ENCODE peak calls at places on chromosomes 6 and 20, in nine cellular contexts. I, M, P, O, L, R, A, U and C are unnamed samples.
A peak's percentile ranks its signal among the peaks of the same experiment; 100 is the strongest.

GRCh38 chr20:45798935-45799642 is 7.3 kb downstream of the DNTTIP1 start:
- DNase-seq in I (no peak), M (peak; percentile 70), P (peak; percentile 87), O (peak; percentile 90), L (peak; percentile 57), R (peak; percentile 75), A (peak; percentile 42), U (peak; percentile 31), C (peak; percentile 71)

GRCh38 chr6:28635547-28636158 is 110.0 kb downstream of the GPX5 start:
- DNase-seq in I (no peak), M (peak; percentile 4), P (no peak), O (peak; percentile 66), L (no peak), R (no peak), A (no peak), U (no peak), C (no peak)

GRCh38 chr6:137840252-137840651 is 26.8 kb upstream of the TNFAIP3 start:
- DNase-seq in I (no peak), M (no peak), P (no peak), O (no peak), L (no peak), R (no peak), A (no peak), U (no peak), C (no peak)

GRCh38 chr6:44035621-44036020 is 91.6 kb downstream of the MRPL14 start:
- DNase-seq in I (no peak), M (peak; percentile 70), P (no peak), O (peak; percentile 28), L (no peak), R (no peak), A (peak; percentile 40), U (no peak), C (no peak)

GRCh38 chr6:26240157-26240980 is 124.6 kb upstream of the BTN3A2 start:
- DNase-seq in I (peak; percentile 79), M (peak; percentile 73), P (no peak), O (peak; percentile 54), L (peak; percentile 85), R (no peak), A (peak; percentile 93), U (no peak), C (peak; percentile 99)

GRCh38 chr6:73747293-73747692 is 51.3 kb downstream of the CD109 start:
- DNase-seq in I (no peak), M (no peak), P (peak; percentile 42), O (no peak), L (no peak), R (no peak), A (no peak), U (no peak), C (no peak)

GRCh38 chr20:24389686-24390085 is 79.7 kb upstream of the SYNDIG1 start:
- DNase-seq in I (no peak), M (no peak), P (no peak), O (no peak), L (no peak), R (peak; percentile 96), A (no peak), U (no peak), C (no peak)

GRCh38 chr6:148565931-148566663 is 180.7 kb upstream of the UST start:
- DNase-seq in I (peak; percentile 99), M (peak; percentile 97), P (no peak), O (no peak), L (peak; percentile 93), R (no peak), A (peak; percentile 97), U (no peak), C (no peak)

GRCh38 chr6:22149081-22149480 is 147.8 kb downstream of the PRL start:
- DNase-seq in I (no peak), M (no peak), P (no peak), O (no peak), L (no peak), R (peak; percentile 54), A (no peak), U (no peak), C (no peak)

GRCh38 chr6:155001482-155001881 is 6.4 kb downstream of the TIAM2 start:
- DNase-seq in I (peak; percentile 46), M (no peak), P (no peak), O (no peak), L (no peak), R (no peak), A (peak; percentile 47), U (no peak), C (no peak)

GRCh38 chr6:158536084-158536890 is 23.6 kb upstream of the TMEM181 start:
- DNase-seq in I (peak; percentile 47), M (peak; percentile 65), P (peak; percentile 65), O (peak; percentile 95), L (peak; percentile 64), R (peak; percentile 49), A (peak; percentile 65), U (peak; percentile 87), C (peak; percentile 92)

GRCh38 chr6:18359237-18359885 is 27.8 kb upstream of the RNF144B start:
- DNase-seq in I (no peak), M (no peak), P (peak; percentile 90), O (no peak), L (no peak), R (no peak), A (no peak), U (no peak), C (no peak)

GRCh38 chr6:30814137-30815084 is 69.9 kb upstream of the DDR1 start:
- DNase-seq in I (peak; percentile 81), M (peak; percentile 83), P (no peak), O (peak; percentile 71), L (peak; percentile 92), R (no peak), A (peak; percentile 84), U (no peak), C (peak; percentile 79)

GRCh38 chr6:42028234-42029061 is 21.9 kb upstream of the TAF8 start:
- DNase-seq in I (peak; percentile 85), M (peak; percentile 38), P (no peak), O (peak; percentile 81), L (peak; percentile 62), R (no peak), A (peak; percentile 86), U (no peak), C (peak; percentile 97)

GRCh38 chr6:168301648-168302398 is 17.8 kb downstream of the DACT2 start:
- DNase-seq in I (no peak), M (no peak), P (no peak), O (peak; percentile 89), L (no peak), R (no peak), A (no peak), U (no peak), C (peak; percentile 64)

GRCh38 chr6:8192597-8192996 is 90.2 kb upstream of the EEF1E1 start:
- DNase-seq in I (no peak), M (no peak), P (no peak), O (no peak), L (no peak), R (no peak), A (no peak), U (no peak), C (no peak)

GRCh38 chr6:106976270-106976669 is 1.7 kb upstream of the CD24 start:
- DNase-seq in I (no peak), M (no peak), P (peak; percentile 53), O (no peak), L (no peak), R (no peak), A (no peak), U (no peak), C (no peak)
- H3K27me3 ChIP-seq in I (peaks cover 38% of the 10 kb centered on the region), M (peaks cover 51% of the 10 kb centered on the region), P (no peaks in the 10 kb centered on the region), O (no peaks in the 10 kb centered on the region), L (peaks cover 34% of the 10 kb centered on the region), R (peaks cover 4% of the 10 kb centered on the region), A (peaks cover 53% of the 10 kb centered on the region), U (no peaks in the 10 kb centered on the region), C (no peaks in the 10 kb centered on the region)

GRCh38 chr6:56527934-56528333 is 114.8 kb downstream of the DST start:
- DNase-seq in I (no peak), M (peak; percentile 71), P (no peak), O (no peak), L (no peak), R (no peak), A (peak; percentile 46), U (no peak), C (no peak)
- H3K9ac ChIP-seq in I (peak overlapping the region; percentile 78), M (peak overlapping the region; percentile 70), P (no peak overlapping the region), O (no peak overlapping the region), L (no peak overlapping the region), R (no peak overlapping the region), A (no peak overlapping the region), U (no peak overlapping the region), C (no peak overlapping the region)

DNA sequence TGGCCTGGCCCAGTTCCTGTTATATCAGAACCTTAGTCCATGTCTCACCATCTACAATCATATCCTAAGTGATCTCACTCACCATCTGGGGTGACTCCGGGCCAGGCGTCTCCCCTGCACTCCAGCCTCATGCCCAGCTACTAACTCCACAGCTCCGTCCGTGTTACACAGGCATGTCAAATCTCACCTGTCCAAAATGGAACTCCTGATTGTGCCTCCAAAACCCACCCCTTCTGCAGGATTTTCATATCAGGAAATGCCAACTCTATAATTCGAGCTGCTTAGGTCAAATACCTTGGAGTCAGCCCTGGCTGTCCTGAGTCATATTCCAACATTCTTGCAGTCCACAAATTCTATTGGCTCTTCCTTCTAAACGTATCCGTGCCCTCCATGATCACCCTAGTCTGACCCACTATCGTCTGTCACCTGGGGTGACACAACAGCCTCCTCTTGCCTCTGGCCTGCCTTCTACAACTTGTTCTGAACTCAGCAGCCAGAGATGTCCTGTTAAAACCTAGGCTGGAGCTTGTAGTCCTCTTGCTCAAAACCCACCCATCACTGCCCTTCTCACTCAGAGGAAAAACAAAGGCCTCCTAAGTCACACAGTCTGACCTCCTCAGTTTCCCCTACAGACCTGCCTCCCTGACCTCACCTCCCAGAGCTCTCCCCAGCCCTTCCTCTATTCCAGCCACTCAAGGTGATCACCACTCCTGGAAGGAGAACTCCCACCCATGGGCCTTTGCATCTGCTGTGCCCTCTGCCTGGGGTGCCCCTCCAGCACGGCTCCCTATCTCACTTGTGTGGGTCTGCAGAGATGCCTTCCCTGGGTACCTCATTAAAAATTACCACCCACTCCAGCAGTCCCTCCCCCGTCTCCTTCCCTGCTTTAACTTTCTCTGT is 85.3 kb upstream of the SIRPA start:
- DNase-seq in I (peak; percentile 77), M (peak; percentile 82), P (no peak), O (peak; percentile 37), L (peak; percentile 44), R (no peak), A (peak; percentile 77), U (no peak), C (no peak)
- H3K27me3 ChIP-seq in I (no peaks in the 10 kb centered on the region), M (no peaks in the 10 kb centered on the region), P (no peaks in the 10 kb centered on the region), O (peaks cover under 1% of the 10 kb centered on the region), L (no peaks in the 10 kb centered on the region), R (peaks cover 27% of the 10 kb centered on the region), A (no peaks in the 10 kb centered on the region), U (no peaks in the 10 kb centered on the region), C (no peaks in the 10 kb centered on the region)

DNA sequence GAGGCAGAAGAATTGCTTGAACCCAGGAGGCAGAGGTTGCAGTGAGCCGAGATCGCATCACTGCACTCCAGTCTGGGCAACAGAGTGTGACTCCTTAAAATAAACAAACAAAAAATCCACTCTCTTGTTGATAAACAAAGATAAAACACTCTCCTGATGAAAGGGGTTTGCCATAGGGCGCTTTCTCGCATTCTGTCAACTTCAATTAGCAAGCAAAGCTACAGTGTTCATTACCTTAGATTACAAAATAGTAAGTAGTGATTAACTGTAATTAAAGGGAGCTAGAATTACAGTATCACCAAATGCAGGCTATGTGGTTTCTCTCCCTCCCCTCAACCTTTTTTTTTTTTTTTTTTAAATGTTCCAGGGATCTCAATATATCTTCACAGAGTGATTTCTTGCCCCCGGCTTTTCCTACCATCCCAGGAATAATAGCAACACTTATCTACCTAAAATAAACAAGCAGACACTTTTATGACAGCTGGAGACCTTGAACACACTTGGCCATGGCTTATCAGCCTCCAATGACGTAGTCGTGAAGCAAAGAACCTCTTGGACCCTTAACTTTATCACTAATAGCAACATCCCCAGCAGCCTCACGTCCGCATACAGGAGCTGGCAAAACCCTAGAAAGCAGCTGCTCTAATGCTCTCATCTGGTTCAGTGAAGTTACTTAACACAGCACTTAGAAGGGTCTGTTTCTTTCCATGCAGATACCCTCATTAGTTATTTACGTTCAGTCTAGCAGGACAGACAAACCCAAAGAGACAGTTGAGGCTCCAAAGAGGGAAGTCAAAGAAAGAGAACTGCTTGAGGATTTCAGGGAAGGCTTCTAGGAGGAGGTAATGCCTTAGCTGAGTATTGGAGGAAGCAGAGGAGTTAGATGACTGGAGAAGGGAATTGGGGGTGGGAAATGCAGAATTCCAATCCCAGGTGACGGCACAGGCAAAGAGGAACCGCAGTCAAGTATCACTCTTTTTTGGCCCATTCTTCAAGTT is 37.9 kb upstream of the NEDD9 start:
- DNase-seq in I (peak; percentile 36), M (no peak), P (no peak), O (no peak), L (peak; percentile 11), R (no peak), A (peak; percentile 10), U (no peak), C (peak; percentile 84)
- H3K9ac ChIP-seq in I (no peak overlapping the region), M (no peak overlapping the region), P (no peak overlapping the region), O (no peak overlapping the region), L (no peak overlapping the region), R (no peak overlapping the region), A (no peak overlapping the region), U (no peak overlapping the region), C (no peak overlapping the region)